ENCODE peak calls at places on chromosomes 11 and 22, in seven cellular contexts. W is naive thymus-derived CD4-positive, alpha-beta T cell; I is KBM-7; N is HS-27A; K is effector CD4-positive, alpha-beta T cell; J is erythroblast; V is brain microvascular endothelial cell. D is an unnamed sample.
A peak's percentile ranks its signal among the peaks of the same experiment; 100 is the strongest.

GRCh38 chr11:113715882-113716625 is 9.9 kb upstream of the TMPRSS5 start:
- DNase-seq in V (no peak), N (no peak), K (no peak), W (no peak), I (no peak), J (no peak), D (no peak)

GRCh38 chr11:47187723-47188122 is 1.5 kb upstream of the PACSIN3 start:
- DNase-seq in I (no peak), N (no peak), W (no peak), K (no peak), J (no peak), V (no peak), D (no peak)

GRCh38 chr22:36224245-36224644 is 15.1 kb downstream of the APOL2 start:
- DNase-seq in J (no peak), I (no peak), V (no peak), K (no peak), W (no peak), N (no peak), D (peak; percentile 23)

GRCh38 chr11:67373916-67374570 is 645 bp upstream of the CLCF1 start:
- DNase-seq in I (peak; percentile 55), V (peak; percentile 93), K (peak; percentile 41), J (peak; percentile 86), N (peak; percentile 99), W (peak; percentile 47), D (peak; percentile 98)

GRCh38 chr11:46291441-46292143 is 14.1 kb downstream of the CREB3L1 start:
- DNase-seq in J (no peak), K (no peak), N (peak; percentile 90), I (no peak), W (no peak), V (peak; percentile 55), D (peak; percentile 81)

GRCh38 chr11:63915961-63916836 is 765 bp downstream of the RCOR2 start:
- DNase-seq in J (peak; percentile 44), I (peak; percentile 71), V (no peak), W (no peak), N (no peak), K (no peak), D (peak; percentile 56)

GRCh38 chr22:19610518-19611253 is 86.5 kb upstream of the CLDN5 start:
- DNase-seq in K (no peak), V (no peak), J (no peak), W (peak; percentile 17), N (no peak), I (no peak), D (no peak)

GRCh38 chr11:133926466-133927246 is 30.1 kb downstream of the IGSF9B start:
- DNase-seq in I (no peak), W (no peak), K (no peak), J (no peak), V (no peak), N (no peak), D (no peak)

GRCh38 chr11:73577496-73577917 is 20.4 kb downstream of the FAM168A start:
- DNase-seq in I (no peak), W (peak; percentile 11), N (no peak), J (no peak), V (no peak), K (no peak), D (no peak)

GRCh38 chr11:73528877-73529530 is 68.9 kb downstream of the FAM168A start:
- DNase-seq in I (no peak), J (no peak), V (no peak), K (no peak), W (no peak), N (no peak), D (no peak)

GRCh38 chr11:72582206-72583176 is 91.7 kb downstream of the PDE2A start:
- DNase-seq in N (no peak), J (no peak), K (no peak), V (no peak), W (no peak), I (no peak), D (no peak)

D was measured in SJSA1.